ENCODE peak calls at places on chromosomes 4 and X, in five cellular contexts. D, U, N, L and W are unnamed samples.

GRCh38 chrX:13360146-13360545 is 40.3 kb upstream of the ATXN3L start:
- DNase-seq in N (no peak), D (no peak), L (no peak), U (no peak), W (no peak)

GRCh38 chrX:10508891-10509290 is 111.5 kb downstream of the MID1 start:
- DNase-seq in U (no peak), D (no peak), L (no peak), N (no peak), W (no peak)

GRCh38 chr4:139281212-139281611 is 1.2 kb upstream of the MGARP start:
- DNase-seq in D (no peak), L (no peak), N (no peak), U (no peak), W (no peak)

GRCh38 chrX:8971116-8971515 is 62.8 kb downstream of the FAM9B start:
- DNase-seq in D (no peak), N (peak; percentile 41), U (peak; percentile 75), L (no peak), W (no peak)

GRCh38 chr4:52102587-52102986 is 51.5 kb downstream of the SPATA18 start:
- DNase-seq in D (no peak), N (no peak), L (no peak), U (peak; percentile 19), W (no peak)

GRCh38 chr4:177455591-177455990 is 13.4 kb upstream of the AGA start:
- DNase-seq in L (no peak), D (no peak), U (peak; percentile 51), N (peak; percentile 59), W (no peak)

GRCh38 chrX:42944381-42944998 is 166.5 kb upstream of the PPP1R2C start:
- DNase-seq in N (no peak), D (no peak), U (no peak), L (no peak), W (no peak)

GRCh38 chrX:2697741-2698294 is 6.7 kb downstream of the CD99 start:
- DNase-seq in U (no peak), L (no peak), D (no peak), N (no peak), W (no peak)

GRCh38 chr4:44237643-44238042 is 211.0 kb downstream of the KCTD8 start:
- DNase-seq in N (no peak), U (no peak), D (no peak), L (no peak), W (no peak)

GRCh38 chr4:57136281-57136680 is 26.1 kb upstream of the IGFBP7 start:
- DNase-seq in U (peak; percentile 47), N (peak; percentile 72), D (no peak), L (no peak), W (no peak)

GRCh38 chr4:84856468-84856867 is 110.0 kb downstream of the WDFY3 start:
- DNase-seq in D (no peak), U (no peak), N (no peak), L (no peak), W (no peak)

GRCh38 chr4:109967798-109968520 is 55.3 kb downstream of the EGF start:
- DNase-seq in D (no peak), U (peak; percentile 7), N (no peak), L (no peak), W (no peak)

GRCh38 chr4:10534820-10535219 is 77.6 kb upstream of the ZNF518B start:
- DNase-seq in U (no peak), D (no peak), N (no peak), L (no peak), W (no peak)

GRCh38 chrX:78934866-78935265 is 10.3 kb upstream of the P2RY10 start:
- DNase-seq in D (no peak), U (no peak), N (no peak), L (no peak), W (no peak)

GRCh38 chrX:33149580-33149979 is 61.8 kb downstream of the DMD start:
- DNase-seq in N (no peak), D (no peak), U (no peak), L (no peak), W (no peak)

GRCh38 chrX:47579537-47579936 is 2.7 kb upstream of the TIMP1 start:
- DNase-seq in N (peak; percentile 74), D (no peak), L (no peak), U (peak; percentile 83), W (no peak)

GRCh38 chrX:70254063-70254400 is 6.0 kb downstream of the P2RY4 start:
- DNase-seq in L (no peak), U (no peak), N (no peak), D (no peak), W (no peak)

GRCh38 chrX:87392369-87392768 is 125.2 kb upstream of the KLHL4 start:
- DNase-seq in L (no peak), D (no peak), N (no peak), U (no peak), W (no peak)

GRCh38 chr4:118327554-118328241 is 25.1 kb downstream of the PRSS12 start:
- DNase-seq in N (peak; percentile 12), D (no peak), L (no peak), U (no peak), W (no peak)

GRCh38 chr4:1523907-1524636 is 117.8 kb upstream of the NKX1-1 start:
- DNase-seq in D (no peak), N (no peak), L (no peak), U (no peak), W (no peak)

GRCh38 chrX:118347131-118347530 is 1.2 kb downstream of the WDR44 start:
- DNase-seq in U (peak; percentile 59), L (no peak), D (no peak), N (peak; percentile 53), W (no peak)

GRCh38 chr4:60455380-60455779 is 744.7 kb upstream of the ADGRL3 start:
- DNase-seq in D (no peak), U (no peak), N (no peak), L (no peak), W (no peak)

GRCh38 chr4:89316931-89317366 is 9.3 kb upstream of the GPRIN3 start:
- DNase-seq in L (no peak), D (no peak), U (peak; percentile 75), N (peak; percentile 34), W (no peak)

GRCh38 chr4:145533011-145533410 is 51.4 kb downstream of the SMAD1 start:
- DNase-seq in N (no peak), U (no peak), D (no peak), L (no peak), W (no peak)

GRCh38 chr4:57211131-57211530 is 100.9 kb upstream of the IGFBP7 start:
- DNase-seq in N (no peak), L (no peak), D (no peak), U (no peak), W (no peak)

GRCh38 chr4:128796934-128797333 is 12.6 kb upstream of the JADE1 start:
- DNase-seq in U (no peak), L (no peak), D (no peak), N (no peak), W (no peak)

GRCh38 chrX:132900631-132901030 is 57.8 kb downstream of the HS6ST2 start:
- DNase-seq in N (no peak), L (no peak), U (peak; percentile 13), D (no peak), W (no peak)

GRCh38 chr4:78242071-78242470 is 184.9 kb downstream of the FRAS1 start:
- DNase-seq in D (no peak), U (no peak), L (no peak), N (peak; percentile 4), W (no peak)

GRCh38 chrX:112147206-112147605 is 64.6 kb upstream of the TRPC5 start:
- DNase-seq in U (peak; percentile 0), N (no peak), L (no peak), D (peak; percentile 6), W (no peak)

GRCh38 chrX:96987228-96987627 is 103.5 kb downstream of the RPA4 start:
- DNase-seq in N (peak; percentile 7), L (no peak), U (peak; percentile 41), D (no peak), W (no peak)

GRCh38 chr4:104494822-104495559 is at the start of gene CXXC4:
- DNase-seq in U (peak; percentile 45), L (peak; percentile 73), N (peak; percentile 5), D (peak; percentile 63), W (no peak)

GRCh38 chr4:170248576-170248975 is 158.8 kb upstream of the AADAT start:
- DNase-seq in N (no peak), U (no peak), L (no peak), D (no peak), W (no peak)

GRCh38 chr4:76764251-76764650 is 133.7 kb downstream of the SOWAHB start:
- DNase-seq in D (no peak), U (peak; percentile 79), N (peak; percentile 43), L (no peak), W (no peak)

GRCh38 chr4:97912151-97912550 is 231.1 kb downstream of the STPG2 start:
- DNase-seq in D (no peak), L (no peak), U (no peak), N (no peak), W (no peak)

GRCh38 chr4:97911236-97911906 is 231.9 kb downstream of the STPG2 start:
- DNase-seq in L (no peak), N (no peak), D (no peak), U (no peak), W (no peak)

GRCh38 chr4:97910005-97910404 is 233.3 kb downstream of the STPG2 start:
- DNase-seq in N (no peak), D (no peak), U (no peak), L (no peak), W (no peak)
- TF ChIP-seq CTCF in N (peak; percentile 21), D (peak; percentile 39), U (no peak), L (no peak), W (no peak)

GRCh38 chr4:182877326-182877883 is 39.8 kb downstream of the DCTD start:
- DNase-seq in U (no peak), L (no peak), N (no peak), D (no peak), W (no peak)
- TF ChIP-seq CTCF in U (no peak), L (no peak), N (peak; percentile 17), D (no peak), W (no peak)

GRCh38 chr4:121094297-121094966 is 22.1 kb upstream of the NDNF start:
- DNase-seq in D (no peak), N (no peak), U (no peak), L (no peak), W (no peak)

GRCh38 chr4:121096174-121096573 is 23.8 kb upstream of the NDNF start:
- DNase-seq in U (no peak), D (no peak), N (no peak), L (no peak), W (no peak)

GRCh38 chr4:121091941-121092340 is 19.6 kb upstream of the NDNF start:
- DNase-seq in N (no peak), D (no peak), U (no peak), L (no peak), W (no peak)

GRCh38 chr4:121100093-121100775 is 27.9 kb upstream of the NDNF start:
- DNase-seq in U (no peak), N (no peak), D (no peak), L (no peak), W (no peak)

DNA sequence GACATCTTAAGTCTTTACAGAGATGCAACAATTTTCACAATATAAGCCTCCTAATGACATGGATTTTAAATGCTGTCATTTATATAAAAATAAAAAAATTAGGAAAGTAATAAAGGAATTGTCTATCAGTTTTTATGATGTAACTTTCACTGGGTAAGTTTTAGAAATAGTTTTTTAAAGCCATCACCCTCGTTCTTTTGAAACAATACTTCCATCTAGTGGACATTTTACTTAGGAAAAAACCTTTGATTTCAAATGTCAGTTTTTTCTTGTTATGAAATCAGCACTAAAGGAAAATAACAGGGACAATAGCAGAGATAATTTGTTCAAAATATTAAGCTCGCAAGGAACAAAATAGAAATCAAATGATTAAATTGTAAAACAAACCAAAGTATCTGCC is 24.3 kb upstream of the NDNF start:
- DNase-seq in D (no peak), N (no peak), L (no peak), U (peak; percentile 68), W (no peak)
- TF ChIP-seq CTCF in D (peak; percentile 68), N (peak; percentile 12), L (peak; percentile 33), U (peak; percentile 52), W (no peak)

GRCh38 chr4:4518747-4519146 is 23.1 kb downstream of the STX18 start:
- DNase-seq in N (no peak), D (no peak), U (no peak), L (no peak), W (no peak)
- TF ChIP-seq CTCF in N (no peak), D (no peak), U (no peak), L (no peak), W (no peak)